ENCODE peak calls at places on chromosomes 3 and 15, in eight cellular contexts. One of them, this sample, is unnamed.

GRCh38 chr15:62472616-62473299 is 307.7 kb upstream of the C2CD4B start:
- DNase-seq in BJ: no peak
- DNase-seq in fibroblast of pulmonary artery: no peak
- DNase-seq in activated B cell treated with CpG ODN at 0.5 μM for 24 hours: no peak
- DNase-seq in glutamatergic neuron: no peak
- DNase-seq in epithelial cell of esophagus: no peak
- DNase-seq in fibroblast of lung: no peak
- DNase-seq in CD4-positive, alpha-beta T cell: no peak
- DNase-seq in this sample: no peak

GRCh38 chr15:52180196-52180835 is 10.9 kb downstream of the GNB5 start:
- DNase-seq in BJ: no peak
- DNase-seq in fibroblast of pulmonary artery: no peak
- DNase-seq in activated B cell treated with CpG ODN at 0.5 μM for 24 hours: peak; percentile 36
- DNase-seq in glutamatergic neuron: no peak
- DNase-seq in epithelial cell of esophagus: no peak
- DNase-seq in fibroblast of lung: no peak
- DNase-seq in CD4-positive, alpha-beta T cell: peak; percentile 32
- DNase-seq in this sample: peak; percentile 46

GRCh38 chr3:127220497-127220896 is 27.6 kb downstream of the PRR23E start:
- DNase-seq in BJ: no peak
- DNase-seq in fibroblast of pulmonary artery: no peak
- DNase-seq in activated B cell treated with CpG ODN at 0.5 μM for 24 hours: no peak
- DNase-seq in glutamatergic neuron: no peak
- DNase-seq in epithelial cell of esophagus: no peak
- DNase-seq in fibroblast of lung: no peak
- DNase-seq in CD4-positive, alpha-beta T cell: no peak
- DNase-seq in this sample: no peak

GRCh38 chr3:55185380-55185779 is 257.5 kb upstream of the LRTM1 start:
- DNase-seq in BJ: peak; percentile 91
- DNase-seq in fibroblast of pulmonary artery: peak; percentile 31
- DNase-seq in activated B cell treated with CpG ODN at 0.5 μM for 24 hours: no peak
- DNase-seq in glutamatergic neuron: no peak
- DNase-seq in epithelial cell of esophagus: peak; percentile 7
- DNase-seq in fibroblast of lung: peak; percentile 64
- DNase-seq in CD4-positive, alpha-beta T cell: no peak
- DNase-seq in this sample: no peak

GRCh38 chr3:50502225-50502583 is 1.2 kb downstream of the CACNA2D2 start:
- DNase-seq in BJ: no peak
- DNase-seq in fibroblast of pulmonary artery: no peak
- DNase-seq in activated B cell treated with CpG ODN at 0.5 μM for 24 hours: no peak
- DNase-seq in glutamatergic neuron: no peak
- DNase-seq in epithelial cell of esophagus: no peak
- DNase-seq in fibroblast of lung: no peak
- DNase-seq in CD4-positive, alpha-beta T cell: no peak
- DNase-seq in this sample: no peak

GRCh38 chr3:108791473-108791872 is 31.1 kb upstream of the TRAT1 start:
- DNase-seq in BJ: no peak
- DNase-seq in fibroblast of pulmonary artery: no peak
- DNase-seq in activated B cell treated with CpG ODN at 0.5 μM for 24 hours: no peak
- DNase-seq in glutamatergic neuron: no peak
- DNase-seq in epithelial cell of esophagus: no peak
- DNase-seq in fibroblast of lung: no peak
- DNase-seq in CD4-positive, alpha-beta T cell: no peak
- DNase-seq in this sample: no peak

GRCh38 chr3:102200126-102200525 is 234.7 kb upstream of the ZPLD1 start:
- DNase-seq in BJ: no peak
- DNase-seq in fibroblast of pulmonary artery: peak; percentile 18
- DNase-seq in activated B cell treated with CpG ODN at 0.5 μM for 24 hours: no peak
- DNase-seq in glutamatergic neuron: no peak
- DNase-seq in epithelial cell of esophagus: peak; percentile 88
- DNase-seq in fibroblast of lung: peak; percentile 94
- DNase-seq in CD4-positive, alpha-beta T cell: no peak
- DNase-seq in this sample: no peak

GRCh38 chr3:59820352-59820934 is 770.6 kb upstream of the CFAP20DC start:
- DNase-seq in BJ: no peak
- DNase-seq in fibroblast of pulmonary artery: peak; percentile 7
- DNase-seq in activated B cell treated with CpG ODN at 0.5 μM for 24 hours: no peak
- DNase-seq in glutamatergic neuron: no peak
- DNase-seq in epithelial cell of esophagus: peak; percentile 70
- DNase-seq in fibroblast of lung: peak; percentile 65
- DNase-seq in CD4-positive, alpha-beta T cell: no peak
- DNase-seq in this sample: no peak

GRCh38 chr15:63889831-63890230 is 56.1 kb upstream of the HERC1 start:
- DNase-seq in BJ: no peak
- DNase-seq in fibroblast of pulmonary artery: no peak
- DNase-seq in activated B cell treated with CpG ODN at 0.5 μM for 24 hours: no peak
- DNase-seq in glutamatergic neuron: no peak
- DNase-seq in epithelial cell of esophagus: no peak
- DNase-seq in fibroblast of lung: no peak
- DNase-seq in CD4-positive, alpha-beta T cell: no peak
- DNase-seq in this sample: no peak

GRCh38 chr3:124504332-124505059 is 225.8 kb upstream of the UMPS start:
- DNase-seq in BJ: peak; percentile 64
- DNase-seq in fibroblast of pulmonary artery: peak; percentile 51
- DNase-seq in activated B cell treated with CpG ODN at 0.5 μM for 24 hours: no peak
- DNase-seq in glutamatergic neuron: no peak
- DNase-seq in epithelial cell of esophagus: peak; percentile 40
- DNase-seq in fibroblast of lung: peak; percentile 80
- DNase-seq in CD4-positive, alpha-beta T cell: no peak
- DNase-seq in this sample: no peak

GRCh38 chr15:100973351-100974034 is 54.3 kb downstream of the LRRK1 start:
- DNase-seq in BJ: no peak
- DNase-seq in fibroblast of pulmonary artery: no peak
- DNase-seq in activated B cell treated with CpG ODN at 0.5 μM for 24 hours: no peak
- DNase-seq in glutamatergic neuron: peak; percentile 58
- DNase-seq in epithelial cell of esophagus: peak; percentile 19
- DNase-seq in fibroblast of lung: peak; percentile 18
- DNase-seq in CD4-positive, alpha-beta T cell: no peak
- DNase-seq in this sample: no peak

GRCh38 chr3:59192473-59192872 is 142.6 kb upstream of the CFAP20DC start:
- DNase-seq in BJ: peak; percentile 47
- DNase-seq in fibroblast of pulmonary artery: peak; percentile 3
- DNase-seq in activated B cell treated with CpG ODN at 0.5 μM for 24 hours: no peak
- DNase-seq in glutamatergic neuron: no peak
- DNase-seq in epithelial cell of esophagus: peak; percentile 96
- DNase-seq in fibroblast of lung: peak; percentile 94
- DNase-seq in CD4-positive, alpha-beta T cell: no peak
- DNase-seq in this sample: no peak

GRCh38 chr3:158260392-158260791 is 150.5 kb downstream of the RSRC1 start:
- DNase-seq in BJ: no peak
- DNase-seq in fibroblast of pulmonary artery: no peak
- DNase-seq in activated B cell treated with CpG ODN at 0.5 μM for 24 hours: no peak
- DNase-seq in glutamatergic neuron: no peak
- DNase-seq in epithelial cell of esophagus: peak; percentile 24
- DNase-seq in fibroblast of lung: peak; percentile 6
- DNase-seq in CD4-positive, alpha-beta T cell: no peak
- DNase-seq in this sample: no peak

GRCh38 chr3:29683306-29683993 is 402.6 kb downstream of the RBMS3 start:
- DNase-seq in BJ: no peak
- DNase-seq in fibroblast of pulmonary artery: peak; percentile 90
- DNase-seq in activated B cell treated with CpG ODN at 0.5 μM for 24 hours: no peak
- DNase-seq in glutamatergic neuron: no peak
- DNase-seq in epithelial cell of esophagus: peak; percentile 61
- DNase-seq in fibroblast of lung: peak; percentile 83
- DNase-seq in CD4-positive, alpha-beta T cell: no peak
- DNase-seq in this sample: no peak

GRCh38 chr3:133591271-133591742 is 17.8 kb downstream of the CDV3 start:
- DNase-seq in BJ: no peak
- DNase-seq in fibroblast of pulmonary artery: peak; percentile 75
- DNase-seq in activated B cell treated with CpG ODN at 0.5 μM for 24 hours: no peak
- DNase-seq in glutamatergic neuron: no peak
- DNase-seq in epithelial cell of esophagus: peak; percentile 33
- DNase-seq in fibroblast of lung: peak; percentile 76
- DNase-seq in CD4-positive, alpha-beta T cell: no peak
- DNase-seq in this sample: no peak

GRCh38 chr3:36456784-36457183 is 76.5 kb downstream of the STAC start:
- DNase-seq in BJ: no peak
- DNase-seq in fibroblast of pulmonary artery: no peak
- DNase-seq in activated B cell treated with CpG ODN at 0.5 μM for 24 hours: no peak
- DNase-seq in glutamatergic neuron: no peak
- DNase-seq in epithelial cell of esophagus: no peak
- DNase-seq in fibroblast of lung: no peak
- DNase-seq in CD4-positive, alpha-beta T cell: no peak
- DNase-seq in this sample: no peak

GRCh38 chr15:25694238-25694584 is 168.9 kb downstream of the ATP10A start:
- DNase-seq in BJ: no peak
- DNase-seq in fibroblast of pulmonary artery: no peak
- DNase-seq in activated B cell treated with CpG ODN at 0.5 μM for 24 hours: no peak
- DNase-seq in glutamatergic neuron: no peak
- DNase-seq in epithelial cell of esophagus: no peak
- DNase-seq in fibroblast of lung: no peak
- DNase-seq in CD4-positive, alpha-beta T cell: no peak
- DNase-seq in this sample: no peak
- TF ChIP-seq CTCF in BJ: no peak
- TF ChIP-seq CTCF in fibroblast of pulmonary artery: no peak
- TF ChIP-seq CTCF in activated B cell treated with CpG ODN at 0.5 μM for 24 hours: no peak
- TF ChIP-seq CTCF in glutamatergic neuron: peak; percentile 6
- TF ChIP-seq CTCF in epithelial cell of esophagus: no peak
- TF ChIP-seq CTCF in fibroblast of lung: no peak
- TF ChIP-seq CTCF in CD4-positive, alpha-beta T cell: no peak
- TF ChIP-seq CTCF in this sample: no peak

GRCh38 chr3:19229086-19229485 is 80.8 kb downstream of the KCNH8 start:
- DNase-seq in BJ: no peak
- DNase-seq in fibroblast of pulmonary artery: no peak
- DNase-seq in activated B cell treated with CpG ODN at 0.5 μM for 24 hours: no peak
- DNase-seq in glutamatergic neuron: no peak
- DNase-seq in epithelial cell of esophagus: no peak
- DNase-seq in fibroblast of lung: no peak
- DNase-seq in CD4-positive, alpha-beta T cell: no peak
- DNase-seq in this sample: no peak
- TF ChIP-seq CTCF in BJ: no peak
- TF ChIP-seq CTCF in fibroblast of pulmonary artery: no peak
- TF ChIP-seq CTCF in activated B cell treated with CpG ODN at 0.5 μM for 24 hours: no peak
- TF ChIP-seq CTCF in glutamatergic neuron: no peak
- TF ChIP-seq CTCF in epithelial cell of esophagus: no peak
- TF ChIP-seq CTCF in fibroblast of lung: no peak
- TF ChIP-seq CTCF in CD4-positive, alpha-beta T cell: no peak
- TF ChIP-seq CTCF in this sample: no peak

GRCh38 chr3:46661776-46662766 is 31.4 kb downstream of the ALS2CL start:
- DNase-seq in BJ: no peak
- DNase-seq in fibroblast of pulmonary artery: no peak
- DNase-seq in activated B cell treated with CpG ODN at 0.5 μM for 24 hours: no peak
- DNase-seq in glutamatergic neuron: no peak
- DNase-seq in epithelial cell of esophagus: no peak
- DNase-seq in fibroblast of lung: no peak
- DNase-seq in CD4-positive, alpha-beta T cell: no peak
- DNase-seq in this sample: no peak

GRCh38 chr3:46660003-46660402 is 33.5 kb downstream of the ALS2CL start:
- DNase-seq in BJ: no peak
- DNase-seq in fibroblast of pulmonary artery: no peak
- DNase-seq in activated B cell treated with CpG ODN at 0.5 μM for 24 hours: no peak
- DNase-seq in glutamatergic neuron: no peak
- DNase-seq in epithelial cell of esophagus: no peak
- DNase-seq in fibroblast of lung: no peak
- DNase-seq in CD4-positive, alpha-beta T cell: no peak
- DNase-seq in this sample: no peak

GRCh38 chr3:46659285-46659684 is 34.2 kb downstream of the ALS2CL start:
- DNase-seq in BJ: no peak
- DNase-seq in fibroblast of pulmonary artery: no peak
- DNase-seq in activated B cell treated with CpG ODN at 0.5 μM for 24 hours: no peak
- DNase-seq in glutamatergic neuron: no peak
- DNase-seq in epithelial cell of esophagus: peak; percentile 42
- DNase-seq in fibroblast of lung: no peak
- DNase-seq in CD4-positive, alpha-beta T cell: no peak
- DNase-seq in this sample: no peak

GRCh38 chr3:46662771-46663551 is 30.5 kb downstream of the ALS2CL start:
- DNase-seq in BJ: peak; percentile 19
- DNase-seq in fibroblast of pulmonary artery: peak; percentile 46
- DNase-seq in activated B cell treated with CpG ODN at 0.5 μM for 24 hours: no peak
- DNase-seq in glutamatergic neuron: no peak
- DNase-seq in epithelial cell of esophagus: no peak
- DNase-seq in fibroblast of lung: peak; percentile 45
- DNase-seq in CD4-positive, alpha-beta T cell: no peak
- DNase-seq in this sample: no peak

GRCh38 chr3:46660543-46661523 is 32.6 kb downstream of the ALS2CL start:
- DNase-seq in BJ: no peak
- DNase-seq in fibroblast of pulmonary artery: no peak
- DNase-seq in activated B cell treated with CpG ODN at 0.5 μM for 24 hours: no peak
- DNase-seq in glutamatergic neuron: no peak
- DNase-seq in epithelial cell of esophagus: peak; percentile 87
- DNase-seq in fibroblast of lung: no peak
- DNase-seq in CD4-positive, alpha-beta T cell: no peak
- DNase-seq in this sample: no peak
- TF ChIP-seq CTCF in BJ: no peak
- TF ChIP-seq CTCF in fibroblast of pulmonary artery: no peak
- TF ChIP-seq CTCF in activated B cell treated with CpG ODN at 0.5 μM for 24 hours: no peak
- TF ChIP-seq CTCF in glutamatergic neuron: no peak
- TF ChIP-seq CTCF in epithelial cell of esophagus: no peak
- TF ChIP-seq CTCF in fibroblast of lung: no peak
- TF ChIP-seq CTCF in CD4-positive, alpha-beta T cell: no peak
- TF ChIP-seq CTCF in this sample: no peak

GRCh38 chr3:115084686-115085085 is 62.4 kb downstream of the ZBTB20 start:
- DNase-seq in BJ: no peak
- DNase-seq in fibroblast of pulmonary artery: no peak
- DNase-seq in activated B cell treated with CpG ODN at 0.5 μM for 24 hours: no peak
- DNase-seq in glutamatergic neuron: no peak
- DNase-seq in epithelial cell of esophagus: no peak
- DNase-seq in fibroblast of lung: no peak
- DNase-seq in CD4-positive, alpha-beta T cell: no peak
- DNase-seq in this sample: no peak

GRCh38 chr3:115087512-115087911 is 59.6 kb downstream of the ZBTB20 start:
- DNase-seq in BJ: no peak
- DNase-seq in fibroblast of pulmonary artery: no peak
- DNase-seq in activated B cell treated with CpG ODN at 0.5 μM for 24 hours: no peak
- DNase-seq in glutamatergic neuron: no peak
- DNase-seq in epithelial cell of esophagus: no peak
- DNase-seq in fibroblast of lung: no peak
- DNase-seq in CD4-positive, alpha-beta T cell: no peak
- DNase-seq in this sample: no peak

GRCh38 chr3:115086379-115086778 is 60.7 kb downstream of the ZBTB20 start:
- DNase-seq in BJ: no peak
- DNase-seq in fibroblast of pulmonary artery: no peak
- DNase-seq in activated B cell treated with CpG ODN at 0.5 μM for 24 hours: no peak
- DNase-seq in glutamatergic neuron: no peak
- DNase-seq in epithelial cell of esophagus: no peak
- DNase-seq in fibroblast of lung: no peak
- DNase-seq in CD4-positive, alpha-beta T cell: no peak
- DNase-seq in this sample: no peak

GRCh38 chr3:115081444-115081843 is 65.6 kb downstream of the ZBTB20 start:
- DNase-seq in BJ: no peak
- DNase-seq in fibroblast of pulmonary artery: no peak
- DNase-seq in activated B cell treated with CpG ODN at 0.5 μM for 24 hours: no peak
- DNase-seq in glutamatergic neuron: no peak
- DNase-seq in epithelial cell of esophagus: no peak
- DNase-seq in fibroblast of lung: no peak
- DNase-seq in CD4-positive, alpha-beta T cell: no peak
- DNase-seq in this sample: no peak

DNA sequence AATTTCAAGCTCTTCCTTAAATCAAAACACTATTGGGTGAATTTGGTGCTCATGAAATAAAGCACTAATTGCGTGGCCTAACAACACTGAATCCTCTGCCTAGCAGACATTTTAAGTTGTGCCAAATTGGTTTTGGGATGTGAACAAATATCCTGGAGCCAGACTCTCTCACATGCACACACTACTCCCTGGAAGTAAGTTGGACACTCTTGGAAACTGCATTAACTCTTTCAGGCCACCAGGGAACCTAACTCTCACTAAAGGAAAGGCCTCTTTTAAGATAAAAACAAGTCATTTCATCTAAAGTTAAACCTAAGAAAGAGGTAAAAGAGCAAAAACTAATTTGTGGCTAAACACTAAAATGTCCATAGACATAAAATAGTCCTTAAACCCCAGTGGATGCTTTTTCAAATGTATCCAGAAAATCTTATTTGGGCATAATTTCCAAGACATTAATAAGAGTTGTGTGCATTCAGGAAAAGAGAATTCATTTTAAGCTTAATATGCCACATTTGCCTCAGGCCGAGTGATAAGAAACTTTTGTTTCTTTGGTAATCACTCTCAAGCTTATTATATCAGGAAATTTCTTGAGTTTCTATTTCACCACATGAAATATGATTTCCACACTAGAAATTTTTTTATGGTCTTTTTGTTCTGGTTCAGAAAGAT is 61.8 kb downstream of the ZBTB20 start:
- DNase-seq in BJ: no peak
- DNase-seq in fibroblast of pulmonary artery: no peak
- DNase-seq in activated B cell treated with CpG ODN at 0.5 μM for 24 hours: no peak
- DNase-seq in glutamatergic neuron: no peak
- DNase-seq in epithelial cell of esophagus: no peak
- DNase-seq in fibroblast of lung: no peak
- DNase-seq in CD4-positive, alpha-beta T cell: no peak
- DNase-seq in this sample: no peak
- TF ChIP-seq CTCF in BJ: peak; percentile 26
- TF ChIP-seq CTCF in fibroblast of pulmonary artery: peak; percentile 34
- TF ChIP-seq CTCF in activated B cell treated with CpG ODN at 0.5 μM for 24 hours: no peak
- TF ChIP-seq CTCF in glutamatergic neuron: peak; percentile 63
- TF ChIP-seq CTCF in epithelial cell of esophagus: peak; percentile 36
- TF ChIP-seq CTCF in fibroblast of lung: peak; percentile 37
- TF ChIP-seq CTCF in CD4-positive, alpha-beta T cell: no peak
- TF ChIP-seq CTCF in this sample: no peak

This sample was measured in natural killer cell.